ENCODE peak calls at places on chromosomes 11 and 22, in eight cellular contexts. B, N, J, G, Q, O, X and S are unnamed samples.

GRCh38 chr11:107859459-107860239 is 1.1 kb upstream of the SLC35F2 start:
- DNase-seq in X (peak), Q (peak), B (peak), G (no peak), O (no peak), N (peak), J (no peak), S (peak)

GRCh38 chr11:65539401-65540289 is 14.8 kb downstream of the SCYL1 start:
- DNase-seq in N (no peak), O (no peak), G (no peak), B (peak), Q (peak), X (peak), J (peak), S (no peak)

GRCh38 chr11:61917357-61918109 is at the start of gene RAB3IL1:
- DNase-seq in N (peak), B (peak), X (peak), G (peak), Q (no peak), J (peak), O (no peak), S (peak)

GRCh38 chr11:94740083-94740974 is 27.8 kb upstream of the AMOTL1 start:
- DNase-seq in G (peak), X (peak), Q (peak), B (peak), N (peak), O (peak), J (peak), S (peak)

GRCh38 chr11:736431-736830 is 10.8 kb upstream of the TALDO1 start:
- DNase-seq in B (no peak), J (no peak), X (no peak), Q (no peak), N (no peak), G (no peak), O (no peak), S (no peak)

GRCh38 chr22:32887293-32887692 is 85.8 kb downstream of the TIMP3 start:
- DNase-seq in Q (no peak), G (no peak), O (no peak), B (no peak), J (no peak), X (no peak), N (no peak), S (no peak)

GRCh38 chr22:47784367-47784983 is 1022.0 kb downstream of the TBC1D22A start:
- DNase-seq in Q (no peak), B (no peak), O (no peak), X (no peak), J (no peak), N (no peak), G (no peak), S (no peak)

GRCh38 chr11:96230686-96231085 is 112.3 kb downstream of the MAML2 start:
- DNase-seq in J (no peak), X (no peak), G (no peak), Q (no peak), O (no peak), N (no peak), B (no peak), S (no peak)

GRCh38 chr11:102305352-102306047 is 11.8 kb upstream of the BIRC3 start:
- DNase-seq in O (no peak), G (no peak), B (no peak), N (no peak), J (no peak), Q (no peak), X (no peak), S (no peak)

GRCh38 chr11:46611526-46612304 is 5.3 kb downstream of the HARBI1 start:
- DNase-seq in X (no peak), G (no peak), O (no peak), B (no peak), Q (no peak), N (no peak), J (no peak), S (no peak)

GRCh38 chr11:7513210-7514098 is at the start of gene PPFIBP2:
- DNase-seq in O (peak), N (peak), G (peak), X (peak), J (peak), B (peak), Q (peak), S (peak)

GRCh38 chr22:43639228-43639948 is 172.7 kb downstream of the EFCAB6 start:
- DNase-seq in O (no peak), X (no peak), N (no peak), J (no peak), Q (no peak), B (no peak), G (no peak), S (no peak)

GRCh38 chr22:26617251-26618199 is at the start of gene CRYBB1:
- DNase-seq in X (peak), G (peak), Q (no peak), B (peak), N (peak), O (no peak), J (no peak), S (no peak)

GRCh38 chr11:2599561-2600189 is 100.1 kb downstream of the KCNQ1OT1 start:
- DNase-seq in X (no peak), G (no peak), Q (peak), N (no peak), B (no peak), J (no peak), O (no peak), S (no peak)

GRCh38 chr22:24583221-24583971 is 9.5 kb downstream of the LRRC75B start:
- DNase-seq in N (peak), G (peak), Q (no peak), B (no peak), O (no peak), J (no peak), X (no peak), S (no peak)

GRCh38 chr11:134288486-134288885 is 12.3 kb downstream of the GLB1L3 start:
- DNase-seq in O (no peak), Q (no peak), B (no peak), N (no peak), G (no peak), X (no peak), J (no peak), S (no peak)

GRCh38 chr22:36147196-36147788 is 13.3 kb downstream of the APOL3 start:
- DNase-seq in B (peak), N (no peak), Q (no peak), G (no peak), J (no peak), X (no peak), O (no peak), S (no peak)

GRCh38 chr11:94275961-94276360 is 28.4 kb upstream of the IZUMO1R start:
- DNase-seq in Q (no peak), J (no peak), O (no peak), N (no peak), B (no peak), G (no peak), X (no peak), S (no peak)

GRCh38 chr11:75334976-75335375 is 16.5 kb downstream of the ARRB1 start:
- DNase-seq in Q (no peak), J (no peak), N (no peak), O (no peak), B (peak), G (no peak), X (peak), S (no peak)

GRCh38 chr22:19821523-19822300 is 33.0 kb downstream of the GNB1L start:
- DNase-seq in N (no peak), X (no peak), G (no peak), O (no peak), J (no peak), B (no peak), Q (no peak), S (no peak)

GRCh38 chr11:77560605-77561004 is 29.1 kb upstream of the AQP11 start:
- DNase-seq in B (no peak), N (no peak), X (no peak), J (no peak), G (peak), Q (no peak), O (no peak), S (no peak)

GRCh38 chr11:111676878-111677585 is 74.8 kb downstream of the SIK2 start:
- DNase-seq in X (no peak), N (no peak), Q (no peak), G (no peak), B (no peak), O (no peak), J (no peak), S (no peak)

GRCh38 chr11:20596629-20597129 is 2.7 kb upstream of the SLC6A5 start:
- DNase-seq in B (peak), O (no peak), J (no peak), G (no peak), X (peak), N (no peak), Q (no peak), S (peak)

GRCh38 chr11:65422104-65422632 is 430 bp upstream of the NEAT1 start:
- DNase-seq in B (peak), Q (peak), N (peak), O (peak), J (peak), G (peak), X (peak), S (peak)

GRCh38 chr11:119666061-119666460 is 62.9 kb downstream of the NECTIN1 start:
- DNase-seq in N (no peak), Q (no peak), B (no peak), G (no peak), O (no peak), X (no peak), J (no peak), S (no peak)

GRCh38 chr22:30861131-30861530 is 107.4 kb downstream of the MORC2 start:
- DNase-seq in B (no peak), J (no peak), O (no peak), X (no peak), N (no peak), Q (no peak), G (no peak), S (no peak)

GRCh38 chr11:84498016-84498415 is 1129.1 kb downstream of the DLG2 start:
- DNase-seq in J (no peak), O (no peak), N (peak), X (no peak), G (peak), Q (no peak), B (no peak), S (no peak)

GRCh38 chr11:35347921-35348331 is 71.4 kb downstream of the SLC1A2 start:
- DNase-seq in G (peak), O (no peak), N (peak), J (no peak), X (no peak), B (no peak), Q (no peak), S (no peak)

GRCh38 chr11:72274435-72274834 is 30.5 kb upstream of the PHOX2A start:
- DNase-seq in N (peak), O (no peak), B (no peak), X (no peak), Q (no peak), J (no peak), G (peak), S (no peak)

GRCh38 chr11:125956371-125956770 is 10.5 kb downstream of the VSIG10L2 start:
- DNase-seq in X (no peak), B (no peak), J (no peak), G (no peak), Q (no peak), O (no peak), N (peak), S (no peak)
- TF ChIP-seq CTCF in X (no peak), B (no peak), J (no peak), G (no peak), Q (no peak), O (no peak), N (no peak), S (no peak)

GRCh38 chr11:18927550-18928322 is 11.5 kb downstream of the MRGPRX1 start:
- DNase-seq in G (no peak), O (no peak), B (no peak), X (no peak), J (no peak), Q (no peak), N (no peak), S (no peak)
- TF ChIP-seq CTCF in G (no peak), O (no peak), B (no peak), X (no peak), J (no peak), Q (no peak), N (no peak), S (no peak)

GRCh38 chr22:29302681-29303465 is 3.6 kb upstream of the GAS2L1 start:
- DNase-seq in B (no peak), G (no peak), N (no peak), X (peak), Q (no peak), O (no peak), J (no peak), S (no peak)
- TF ChIP-seq CTCF in B (no peak), G (no peak), N (no peak), X (no peak), Q (no peak), O (no peak), J (no peak), S (no peak)

GRCh38 chr11:133157180-133157579 is 375.1 kb downstream of the OPCML start:
- DNase-seq in B (peak), N (no peak), X (peak), Q (no peak), O (no peak), J (peak), G (no peak), S (no peak)
- TF ChIP-seq CTCF in B (peak), N (no peak), X (peak), Q (no peak), O (no peak), J (peak), G (no peak), S (peak)

GRCh38 chr11:57387284-57388030 is 3.0 kb downstream of the PRG2 start:
- DNase-seq in G (peak), X (no peak), B (no peak), N (peak), Q (no peak), J (no peak), O (no peak), S (no peak)
- TF ChIP-seq CTCF in G (no peak), X (peak), B (no peak), N (no peak), Q (no peak), J (no peak), O (no peak), S (no peak)

GRCh38 chr11:117197006-117197405 is 2.2 kb upstream of the TAGLN start:
- DNase-seq in G (no peak), J (no peak), O (no peak), Q (no peak), X (no peak), N (no peak), B (no peak), S (no peak)

GRCh38 chr11:117198613-117199012 is 557 bp upstream of the TAGLN start:
- DNase-seq in B (no peak), G (no peak), O (no peak), J (no peak), Q (no peak), X (no peak), N (no peak), S (no peak)

GRCh38 chr11:117195761-117196160 is 3.4 kb upstream of the TAGLN start:
- DNase-seq in G (no peak), X (no peak), B (no peak), N (no peak), Q (no peak), J (no peak), O (no peak), S (no peak)

GRCh38 chr11:117199061-117199915 is at the start of gene TAGLN:
- DNase-seq in O (peak), J (peak), N (peak), G (peak), B (peak), X (peak), Q (peak), S (peak)

GRCh38 chr11:117197516-117198456 is 1.4 kb upstream of the TAGLN start:
- DNase-seq in Q (peak), J (peak), N (peak), B (peak), X (peak), G (peak), O (no peak), S (peak)
- TF ChIP-seq CTCF in Q (peak), J (peak), N (peak), B (peak), X (peak), G (peak), O (no peak), S (peak)

DNA sequence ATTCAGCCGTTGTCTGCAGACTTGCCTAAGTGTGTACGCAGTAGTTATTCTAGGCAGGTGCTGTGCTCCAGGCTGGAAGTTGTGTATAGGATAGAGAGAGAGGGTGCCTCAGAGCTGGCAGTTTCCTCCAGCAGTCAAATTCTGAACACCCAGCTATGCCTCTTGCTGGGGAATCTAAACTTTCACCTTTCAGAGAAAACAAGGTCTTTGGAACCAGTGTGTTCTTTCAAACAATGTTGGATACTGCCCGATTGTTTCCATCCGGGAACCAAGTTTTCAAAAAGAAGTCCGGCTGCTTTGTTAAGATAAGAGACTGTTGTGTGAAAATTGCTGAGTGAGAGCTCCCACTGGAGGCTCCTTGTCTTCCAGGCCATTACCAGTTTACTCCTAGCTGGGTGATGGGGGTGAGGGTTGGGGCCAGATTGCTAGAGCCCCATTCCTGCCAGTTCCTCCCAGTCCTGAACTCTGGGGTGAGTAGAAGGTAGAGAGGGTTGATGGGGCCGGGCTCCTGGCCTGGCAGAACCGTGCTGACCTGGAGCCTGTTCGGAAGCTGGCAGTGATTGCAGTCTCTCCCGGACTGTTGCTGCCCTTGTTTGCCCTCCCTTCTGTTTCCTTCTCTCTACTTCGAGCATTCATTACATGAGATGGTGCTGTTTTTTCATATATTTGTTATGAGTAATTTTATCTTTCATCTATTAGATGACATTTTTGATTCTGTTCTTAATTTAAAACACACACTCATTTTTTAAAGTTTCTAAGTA is 150.2 kb downstream of the TEAD1 start:
- DNase-seq in O (no peak), Q (no peak), X (peak), J (no peak), G (no peak), B (no peak), N (peak), S (no peak)
- TF ChIP-seq CTCF in O (no peak), Q (no peak), X (no peak), J (no peak), G (no peak), B (peak), N (no peak), S (no peak)

DNA sequence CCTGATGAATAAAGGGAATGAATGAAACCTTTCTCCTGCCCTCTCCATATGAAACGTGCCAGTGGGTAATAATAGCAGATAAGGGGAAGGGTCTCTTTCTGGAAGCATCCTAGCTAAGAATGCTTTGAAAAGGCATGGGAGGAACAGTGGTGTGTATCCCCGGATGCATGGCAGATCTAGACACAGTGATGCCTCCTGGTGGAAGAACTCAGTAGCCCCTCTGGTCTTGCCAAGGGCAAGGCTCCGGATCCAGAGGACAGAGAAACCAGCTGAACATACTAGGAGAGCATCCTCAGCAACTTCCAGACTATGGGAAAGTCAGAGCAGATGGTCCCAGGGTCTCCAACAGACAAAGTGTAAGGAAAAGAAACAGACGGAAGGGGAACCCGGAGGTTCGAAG is 6.4 kb downstream of the BAIAP2L2 start:
- DNase-seq in O (no peak), X (peak), Q (no peak), B (peak), N (peak), G (no peak), J (no peak), S (no peak)
- TF ChIP-seq CTCF in O (no peak), X (peak), Q (no peak), B (peak), N (peak), G (peak), J (peak), S (no peak)